ENCODE peak calls at places on chromosomes 1 and 21, in five cellular contexts. M is HepG2, W is psoas muscle, I is uterus, N is cardiac muscle cell. B is an unnamed sample. For H3K9me3, the result is how much of the 10 kb centered on the place peaks cover.

GRCh38 chr1:212565571-212566305 is 42.8 kb upstream of the ATF3 start:
- DNase-seq in N (no peak), I (no peak), W (no peak), M (no peak), B (no peak)

GRCh38 chr1:226486163-226486562 is 62.4 kb upstream of the STUM start:
- DNase-seq in M (no peak), I (no peak), N (no peak), W (no peak), B (no peak)

GRCh38 chr1:117267232-117267774 is 56.6 kb upstream of the VTCN1 start:
- DNase-seq in N (no peak), M (no peak), W (no peak), I (no peak), B (no peak)

GRCh38 chr1:89900791-89901708 is 80.2 kb downstream of the LRRC8D start:
- DNase-seq in N (peak), I (no peak), W (no peak), M (no peak), B (no peak)

GRCh38 chr1:157099633-157100009 is at the start of gene ETV3L:
- DNase-seq in W (no peak), I (no peak), M (no peak), N (no peak), B (no peak)

GRCh38 chr1:157092831-157093230 is 6.8 kb downstream of the ETV3L start:
- DNase-seq in M (no peak), W (peak), N (no peak), I (peak), B (no peak)

GRCh38 chr1:112011231-112011630 is 21.8 kb upstream of the KCND3 start:
- DNase-seq in M (no peak), N (no peak), I (peak), W (no peak), B (no peak)

GRCh38 chr1:174998569-174999215 is 1.1 kb upstream of the CACYBP start:
- DNase-seq in W (no peak), N (peak), M (peak), I (peak), B (peak)

GRCh38 chr1:178500936-178501554 is 4.3 kb upstream of the CLEC20A start:
- DNase-seq in N (no peak), M (no peak), I (no peak), W (no peak), B (no peak)

GRCh38 chr1:168050307-168050706 is 86.4 kb downstream of the GPR161 start:
- DNase-seq in N (no peak), W (no peak), I (no peak), M (no peak), B (no peak)

GRCh38 chr1:7539772-7540175 is 231.3 kb upstream of the VAMP3 start:
- DNase-seq in M (no peak), N (peak), I (no peak), W (peak), B (no peak)

GRCh38 chr1:1334835-1335234 is 3.8 kb downstream of the TAS1R3 start:
- DNase-seq in N (peak), I (no peak), W (no peak), M (no peak), B (no peak)

GRCh38 chr1:97814121-97814520 is 106.7 kb downstream of the DPYD start:
- DNase-seq in I (no peak), W (no peak), N (no peak), M (no peak), B (no peak)

GRCh38 chr1:25794325-25794724 is 5.7 kb upstream of the SELENON start:
- DNase-seq in I (no peak), W (no peak), N (no peak), M (no peak), B (no peak)

GRCh38 chr1:8162168-8162567 is 136.1 kb upstream of the ERRFI1 start:
- DNase-seq in N (no peak), W (no peak), M (no peak), I (no peak), B (no peak)

GRCh38 chr1:209412036-209412435 is 171.5 kb upstream of the CAMK1G start:
- DNase-seq in M (no peak), W (no peak), N (no peak), I (no peak), B (no peak)

GRCh38 chr1:85606414-85606800 is 25.8 kb downstream of the CCN1 start:
- DNase-seq in N (no peak), I (no peak), M (no peak), W (no peak), B (no peak)

GRCh38 chr1:33905241-33905640 is 41.4 kb downstream of the HMGB4 start:
- DNase-seq in I (no peak), M (no peak), N (no peak), W (no peak), B (no peak)

GRCh38 chr1:111690306-111690617 is 48.9 kb downstream of the INKA2 start:
- DNase-seq in I (peak), M (no peak), W (no peak), N (peak), B (peak)

GRCh38 chr1:56617141-56617540 is 28.0 kb upstream of the PRKAA2 start:
- DNase-seq in I (no peak), W (no peak), M (no peak), N (no peak), B (no peak)

GRCh38 chr1:56817716-56818463 is 1.3 kb downstream of the FYB2 start:
- DNase-seq in M (peak), I (no peak), N (no peak), W (no peak), B (no peak)

GRCh38 chr1:215104283-215104682 is 21.7 kb downstream of the KCNK2 start:
- DNase-seq in N (no peak), W (no peak), M (no peak), I (no peak), B (no peak)

GRCh38 chr21:45348591-45349327 is 56.2 kb upstream of the COL18A1 start:
- DNase-seq in W (peak), N (no peak), I (no peak), M (no peak), B (no peak)

GRCh38 chr1:40030528-40031135 is 9.9 kb upstream of the CAP1 start:
- DNase-seq in W (no peak), M (no peak), I (no peak), N (no peak), B (peak)

GRCh38 chr1:92538413-92539061 is 51.8 kb upstream of the GFI1 start:
- DNase-seq in I (no peak), M (no peak), N (no peak), W (no peak), B (no peak)

GRCh38 chr1:109261578-109261977 is 12.2 kb downstream of the CELSR2 start:
- DNase-seq in W (peak), N (no peak), I (no peak), M (no peak), B (no peak)

GRCh38 chr1:87120779-87121178 is 206.3 kb downstream of the HS2ST1 start:
- DNase-seq in M (no peak), N (no peak), W (no peak), I (no peak), B (no peak)

GRCh38 chr1:14332158-14332557 is 266.3 kb upstream of the KAZN start:
- DNase-seq in W (no peak), M (no peak), I (no peak), N (no peak), B (no peak)

GRCh38 chr21:17128132-17128531 is 384.7 kb upstream of the CXADR start:
- DNase-seq in I (peak), W (no peak), M (no peak), N (no peak), B (no peak)

GRCh38 chr1:94729287-94729686 is 90.9 kb upstream of the SLC44A3 start:
- DNase-seq in I (no peak), W (no peak), M (no peak), N (no peak), B (no peak)

DNA sequence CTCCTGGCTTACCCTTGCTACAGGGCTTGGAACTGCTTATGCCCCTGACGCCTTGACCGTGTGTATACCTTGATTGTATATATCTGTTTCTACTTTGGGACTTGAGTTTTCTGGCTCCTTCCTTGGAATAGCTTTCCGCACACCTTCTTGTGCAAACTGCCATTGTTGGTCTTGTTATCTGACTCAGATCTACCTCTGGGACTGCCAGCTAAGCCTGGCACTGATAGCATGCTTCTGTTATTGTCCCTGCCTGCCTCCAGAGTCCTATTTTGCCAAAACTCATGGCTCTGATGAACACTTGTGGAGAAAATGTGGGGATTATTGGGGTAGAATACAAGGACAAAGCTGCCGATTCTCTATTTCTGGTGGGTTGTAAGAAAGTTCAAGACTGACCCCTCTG is 15.4 kb downstream of the FMOD start:
- DNase-seq in M (no peak), W (no peak), I (no peak), N (no peak), B (no peak)
- H3K27ac ChIP-seq in M (no peak), W (peak), I (no peak), N (no peak), B (no peak)

DNA sequence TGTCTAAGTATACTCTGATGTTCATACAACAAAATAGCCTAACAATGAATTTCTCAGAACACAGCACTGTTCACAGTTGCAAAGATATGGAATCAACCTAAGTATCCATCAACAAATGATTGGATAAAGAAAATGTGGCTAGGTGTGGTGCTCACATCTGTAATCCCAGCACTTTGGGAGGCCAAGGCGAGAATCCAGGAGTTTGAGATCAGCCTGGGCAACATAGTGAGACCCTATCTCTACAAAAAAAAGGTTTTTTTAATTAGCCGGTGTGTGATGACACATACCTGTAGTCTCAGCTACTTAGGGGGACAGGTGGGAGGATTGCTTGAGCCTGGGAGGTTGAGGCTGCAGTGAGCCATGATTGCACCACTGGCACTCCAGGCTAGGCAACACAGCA is 10.7 kb downstream of the IFNAR2 start:
- DNase-seq in M (no peak), N (no peak), W (no peak), I (no peak), B (no peak)
- H3K9me3 ChIP-seq in M (under half), N (under half), W (under half), I (under half), B (under half)

GRCh38 chr1:64545118-64545916 is 75.4 kb downstream of the CACHD1 start:
- DNase-seq in M (no peak), W (no peak), I (no peak), N (no peak), B (no peak)

GRCh38 chr1:64549464-64550239 is 79.7 kb downstream of the CACHD1 start:
- DNase-seq in W (no peak), N (no peak), I (peak), M (no peak), B (no peak)

GRCh38 chr1:64542118-64542517 is 72.2 kb downstream of the CACHD1 start:
- DNase-seq in N (no peak), I (no peak), W (no peak), M (no peak), B (no peak)

GRCh38 chr1:64543831-64544230 is 73.9 kb downstream of the CACHD1 start:
- DNase-seq in I (peak), W (peak), M (no peak), N (no peak), B (no peak)

DNA sequence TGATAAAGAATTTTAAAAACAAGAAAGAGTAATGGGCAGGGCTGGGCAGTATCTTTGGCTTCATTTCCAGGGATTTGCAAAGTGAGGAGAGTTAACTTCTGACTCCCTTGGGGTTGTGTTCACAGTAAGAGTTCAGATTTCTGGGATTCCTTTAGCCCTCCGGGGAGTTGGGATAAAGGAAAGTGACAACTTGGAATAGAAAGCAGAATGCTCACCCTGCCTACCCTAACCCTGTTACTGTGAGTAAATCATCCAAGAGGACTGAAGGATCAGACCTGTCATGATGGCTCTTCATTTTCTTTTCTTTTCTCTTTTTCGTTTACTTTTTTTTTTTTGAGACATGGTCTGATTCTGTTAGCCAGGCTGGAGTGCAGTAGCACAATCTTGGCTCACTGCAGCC is 76.1 kb downstream of the CACHD1 start:
- DNase-seq in W (no peak), M (no peak), I (no peak), N (peak), B (no peak)
- H3K27ac ChIP-seq in W (no peak), M (no peak), I (peak), N (no peak), B (no peak)

GRCh38 chr1:246989901-246990300 is 18.0 kb downstream of the ZNF695 start:
- DNase-seq in N (no peak), M (no peak), I (no peak), W (no peak), B (no peak)

GRCh38 chr1:246987083-246987690 is 20.7 kb downstream of the ZNF695 start:
- DNase-seq in W (no peak), I (no peak), N (no peak), M (no peak), B (no peak)

DNA sequence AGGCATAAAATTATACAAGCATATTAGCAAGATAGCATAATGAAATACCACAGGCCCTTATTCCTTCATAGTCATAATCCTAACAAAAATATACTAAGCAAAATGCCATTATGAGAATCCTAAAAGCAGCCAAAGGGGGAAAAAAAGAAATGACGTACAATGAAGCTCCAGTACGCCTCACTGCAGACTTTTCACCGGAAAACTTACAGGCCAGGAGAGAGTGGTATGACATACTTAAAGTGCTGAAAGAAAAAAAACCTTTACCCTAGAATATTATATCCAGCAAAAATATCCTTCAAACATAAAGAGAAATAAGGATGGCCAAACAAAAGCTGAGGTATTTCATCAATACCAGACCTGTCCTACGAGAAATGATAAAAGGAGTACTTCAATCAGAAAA is 19.5 kb downstream of the ZNF695 start:
- DNase-seq in I (no peak), W (no peak), N (no peak), M (no peak), B (no peak)
- H3K9me3 ChIP-seq in I (under half), W (half or more), N (under half), M (half or more), B (under half)

GRCh38 chr1:24118410-24119242 is 6.7 kb upstream of the MYOM3 start:
- DNase-seq in M (peak), N (no peak), I (no peak), W (peak), B (no peak)

GRCh38 chr1:24119489-24119858 is 7.5 kb upstream of the MYOM3 start:
- DNase-seq in W (peak), M (no peak), N (no peak), I (no peak), B (no peak)

GRCh38 chr1:24120965-24121364 is 9.0 kb upstream of the MYOM3 start:
- DNase-seq in W (peak), N (no peak), M (no peak), I (no peak), B (no peak)

GRCh38 chr1:24121406-24121805 is 9.5 kb upstream of the MYOM3 start:
- DNase-seq in W (peak), I (no peak), N (no peak), M (no peak), B (no peak)

DNA sequence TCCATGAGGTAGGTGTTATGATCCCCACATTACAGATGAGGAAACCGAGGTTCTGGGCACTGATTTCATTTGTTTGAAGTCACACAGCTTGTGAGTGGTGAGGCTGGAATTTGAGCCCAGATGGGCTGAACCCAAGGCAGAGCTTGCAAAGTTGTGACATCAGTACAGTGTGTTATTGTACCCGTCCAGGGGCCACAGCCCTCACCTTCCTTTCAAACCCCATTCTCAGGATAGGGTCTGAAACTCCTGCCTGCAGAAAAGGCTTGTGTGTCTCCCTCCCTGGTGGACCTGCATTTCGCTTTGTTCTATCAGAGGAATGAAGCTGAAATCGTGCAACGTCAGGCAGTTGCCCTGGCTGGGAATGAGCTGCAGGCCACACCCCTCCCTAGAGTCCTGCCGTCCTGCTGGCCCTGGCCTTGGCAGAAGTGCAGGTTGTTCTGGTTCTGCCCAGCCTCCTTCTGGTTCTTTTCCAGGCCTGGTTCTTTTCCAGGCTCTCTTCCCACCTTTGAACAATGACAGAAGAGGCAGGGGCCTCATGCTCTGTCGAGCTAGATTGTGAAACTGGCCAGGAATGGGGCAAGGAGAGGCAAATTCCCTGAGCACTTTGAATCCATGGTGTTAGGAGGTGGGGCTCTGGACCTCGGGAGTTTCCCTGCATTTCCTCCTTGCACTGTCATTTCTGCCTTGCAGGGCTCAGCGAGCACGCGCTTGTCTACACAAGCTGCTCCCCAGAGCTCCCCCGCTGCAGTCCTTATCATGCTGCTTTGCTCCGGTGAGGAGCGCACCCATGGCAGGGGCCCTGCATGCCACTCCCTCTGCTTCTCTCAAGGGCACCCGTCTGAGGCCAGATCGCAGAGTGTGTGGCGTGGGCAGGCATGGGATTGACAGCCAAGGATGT is 8.2 kb upstream of the MYOM3 start:
- DNase-seq in I (no peak), N (no peak), M (peak), W (peak), B (no peak)
- H3K27ac ChIP-seq in I (no peak), N (no peak), M (peak), W (no peak), B (no peak)

DNA sequence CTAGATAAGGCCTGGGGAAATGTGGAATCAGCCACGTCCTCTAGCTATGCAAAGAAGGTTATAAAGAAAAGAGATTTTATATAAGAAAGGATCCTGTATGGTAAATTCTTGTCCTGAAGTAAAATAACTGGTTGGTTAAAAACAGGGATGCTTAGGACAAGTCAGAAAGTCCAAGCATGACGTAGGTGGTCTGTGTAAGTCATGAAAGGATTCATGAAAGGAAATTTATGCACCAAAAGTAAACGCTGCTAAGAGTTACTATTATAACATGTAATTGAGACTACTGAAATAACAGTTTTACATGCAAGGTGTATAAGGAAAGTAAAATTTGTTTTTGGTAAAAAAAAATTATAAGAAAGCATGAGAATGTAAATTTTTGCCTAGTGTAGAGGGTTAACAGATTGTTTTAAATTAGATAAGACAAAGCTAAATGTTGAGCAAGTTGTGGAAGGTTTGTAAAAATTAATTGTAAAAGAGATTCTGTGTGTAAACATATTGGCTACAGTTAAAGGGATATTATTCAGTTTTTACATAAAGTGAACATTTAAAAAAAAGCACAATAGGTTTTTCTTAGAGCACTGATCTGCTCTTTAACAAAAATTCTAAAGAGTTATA is 43.9 kb downstream of the PIGK start:
- DNase-seq in W (no peak), M (no peak), N (peak), I (no peak), B (no peak)
- H3K9me3 ChIP-seq in W (under half), M (half or more), N (under half), I (under half), B (under half)

GRCh38 chr1:24575905-24576587 is 20.2 kb downstream of the NCMAP start:
- DNase-seq in M (no peak), I (no peak), W (no peak), N (no peak), B (no peak)
- H3K27ac ChIP-seq in M (no peak), I (no peak), W (no peak), N (no peak), B (no peak)

GRCh38 chr1:248752981-248753525 is 2.5 kb downstream of the LYPD8 start:
- DNase-seq in W (no peak), M (no peak), N (no peak), I (no peak), B (no peak)
- H3K9me3 ChIP-seq in W (under half), M (under half), N (under half), I (under half), B (under half)

DNA sequence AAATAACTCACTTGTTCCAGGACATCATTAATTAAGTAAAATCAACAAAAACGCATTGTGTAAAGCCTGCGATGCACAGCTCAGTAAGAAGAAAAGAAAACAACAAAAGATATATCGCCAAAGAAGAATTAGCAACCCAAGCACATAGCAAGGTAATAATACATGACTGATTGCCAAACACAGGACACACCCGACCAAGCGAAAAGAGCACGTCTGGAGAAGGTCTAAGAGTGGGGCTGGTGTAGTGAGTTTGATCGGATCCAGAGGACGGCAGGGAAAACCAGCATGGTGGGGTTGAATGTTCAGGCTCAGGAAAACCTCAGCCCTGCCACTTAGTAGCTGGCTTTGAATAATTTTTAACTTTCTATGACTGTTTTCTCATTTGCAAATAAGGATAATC is 69.8 kb downstream of the JAK1 start:
- DNase-seq in I (no peak), W (no peak), N (no peak), M (no peak), B (no peak)
- H3K27ac ChIP-seq in I (peak), W (no peak), N (no peak), M (no peak), B (no peak)

B was measured in SJSA1.